ENCODE peak calls at places on chromosomes 1 and 21, in ten cellular contexts. P is body of pancreas, E is lower lobe of right lung, H is psoas muscle, V is left ventricle myocardium inferior, T is uterus, X is cardiac muscle cell, B is fibroblast of pulmonary artery, M is A673, N is endothelial cell of umbilical vein. I is an unnamed sample.

GRCh38 chr1:52856026-52856425 is 13.5 kb downstream of the ZYG11A start:
- DNase-seq in P (no peak), E (no peak), H (no peak), V (no peak), T (no peak), X (no peak), B (no peak), M (no peak), N (no peak), I (no peak)

GRCh38 chr1:33334081-33334552 is 13.2 kb upstream of the A3GALT2 start:
- DNase-seq in P (no peak), E (peak), H (peak), V (peak), T (peak), X (peak), B (peak), M (no peak), N (no peak), I (peak)

GRCh38 chr1:185537601-185538000 is 196.6 kb upstream of the HMCN1 start:
- DNase-seq in P (no peak), E (no peak), H (no peak), V (no peak), T (no peak), X (no peak), B (no peak), M (no peak), N (no peak), I (no peak)

GRCh38 chr1:55418208-55418607 is 203.0 kb upstream of the USP24 start:
- DNase-seq in P (no peak), E (no peak), H (no peak), V (no peak), T (no peak), X (no peak), B (no peak), M (no peak), N (no peak), I (no peak)

GRCh38 chr1:118947003-118947765 is 41.0 kb downstream of the TBX15 start:
- DNase-seq in P (no peak), E (no peak), H (peak), V (no peak), T (no peak), X (no peak), B (peak), M (no peak), N (no peak), I (no peak)

GRCh38 chr1:190474587-190475305 is 2.9 kb downstream of the BRINP3 start:
- DNase-seq in P (no peak), E (no peak), H (no peak), V (no peak), T (no peak), X (peak), B (no peak), M (no peak), N (peak), I (no peak)

GRCh38 chr1:84434756-84435142 is 36.5 kb downstream of the DNASE2B start:
- DNase-seq in P (no peak), E (no peak), H (no peak), V (no peak), T (no peak), X (no peak), B (no peak), M (no peak), N (no peak), I (peak)

GRCh38 chr1:182829285-182829932 is 9.7 kb upstream of the DHX9 start:
- DNase-seq in P (no peak), E (no peak), H (no peak), V (no peak), T (no peak), X (no peak), B (no peak), M (no peak), N (no peak), I (no peak)

GRCh38 chr1:951364-951763 is 7.7 kb downstream of the NOC2L start:
- DNase-seq in P (no peak), E (no peak), H (no peak), V (no peak), T (no peak), X (peak), B (peak), M (peak), N (no peak), I (peak)

GRCh38 chr21:38992737-38993136 is 187.0 kb downstream of the ETS2 start:
- DNase-seq in P (no peak), E (no peak), H (no peak), V (no peak), T (no peak), X (peak), B (peak), M (no peak), N (peak), I (no peak)

GRCh38 chr1:8846263-8846662 is 28.8 kb upstream of the RERE start:
- DNase-seq in P (no peak), E (no peak), H (no peak), V (no peak), T (no peak), X (no peak), B (no peak), M (no peak), N (no peak), I (no peak)

GRCh38 chr1:201686709-201687455 is 142.1 kb upstream of the IPO9 start:
- DNase-seq in P (no peak), E (no peak), H (no peak), V (no peak), T (no peak), X (no peak), B (no peak), M (peak), N (no peak), I (no peak)

GRCh38 chr1:234262754-234263105 is 110.5 kb upstream of the COA6 start:
- DNase-seq in P (peak), E (no peak), H (no peak), V (no peak), T (no peak), X (no peak), B (no peak), M (no peak), N (no peak), I (no peak)

GRCh38 chr1:21657456-21658190 is 11.5 kb downstream of the RAP1GAP start:
- DNase-seq in P (no peak), E (no peak), H (no peak), V (no peak), T (no peak), X (no peak), B (no peak), M (no peak), N (no peak), I (no peak)

GRCh38 chr1:199273837-199274379 is 635.1 kb downstream of the PTPRC start:
- DNase-seq in P (peak), E (no peak), H (no peak), V (no peak), T (no peak), X (peak), B (peak), M (peak), N (peak), I (peak)

GRCh38 chr1:110130113-110130591 is 17.9 kb downstream of the UBL4B start:
- DNase-seq in P (no peak), E (no peak), H (peak), V (peak), T (peak), X (no peak), B (peak), M (no peak), N (no peak), I (peak)

GRCh38 chr1:85801520-85801919 is 93.3 kb upstream of the ZNHIT6 start:
- DNase-seq in P (no peak), E (no peak), H (no peak), V (no peak), T (no peak), X (peak), B (peak), M (no peak), N (no peak), I (no peak)

GRCh38 chr1:54577612-54578011 is 29.6 kb downstream of the ACOT11 start:
- DNase-seq in P (peak), E (peak), H (peak), V (peak), T (peak), X (peak), B (peak), M (no peak), N (peak), I (peak)

GRCh38 chr1:220164116-220164515 is 70.2 kb downstream of the IARS2 start:
- DNase-seq in P (no peak), E (no peak), H (no peak), V (no peak), T (no peak), X (no peak), B (no peak), M (no peak), N (no peak), I (no peak)

GRCh38 chr1:61087574-61087973 is 5.2 kb downstream of the NFIA start:
- DNase-seq in P (peak), E (no peak), H (peak), V (no peak), T (no peak), X (peak), B (no peak), M (no peak), N (no peak), I (no peak)

GRCh38 chr1:243883551-243883950 is 33.5 kb upstream of the AKT3 start:
- DNase-seq in P (no peak), E (no peak), H (no peak), V (no peak), T (no peak), X (peak), B (peak), M (no peak), N (peak), I (peak)

GRCh38 chr1:220881918-220882891 is 3.0 kb downstream of the HLX start:
- DNase-seq in P (no peak), E (no peak), H (peak), V (no peak), T (no peak), X (peak), B (peak), M (no peak), N (no peak), I (peak)

GRCh38 chr1:60573726-60574409 is 500.3 kb upstream of the C1orf87 start:
- DNase-seq in P (no peak), E (no peak), H (no peak), V (no peak), T (no peak), X (peak), B (peak), M (peak), N (peak), I (peak)

GRCh38 chr1:116078699-116079223 is 32.4 kb upstream of the MAB21L3 start:
- DNase-seq in P (no peak), E (no peak), H (no peak), V (no peak), T (no peak), X (no peak), B (no peak), M (peak), N (no peak), I (no peak)
- TF ChIP-seq CTCF in P (no peak), E (no peak), H (no peak), V (no peak), T (no peak), X (no peak), B (no peak), M (peak), N (no peak), I (peak)

GRCh38 chr1:58780586-58781452 is 3.0 kb downstream of the JUN start:
- DNase-seq in P (peak), E (no peak), H (no peak), V (no peak), T (no peak), X (peak), B (peak), M (no peak), N (peak), I (peak)
- H3K4me3 ChIP-seq in P (peak), E (peak), H (peak), V (peak), T (peak), X (peak), B (peak), M (peak), N (peak), I (peak)

GRCh38 chr1:16243936-16244649 is 7.1 kb upstream of the CPLANE2 start:
- DNase-seq in P (peak), E (peak), H (peak), V (peak), T (peak), X (peak), B (peak), M (peak), N (peak), I (peak)

GRCh38 chr1:16243408-16243690 is 6.4 kb upstream of the CPLANE2 start:
- DNase-seq in P (no peak), E (no peak), H (no peak), V (no peak), T (no peak), X (no peak), B (no peak), M (no peak), N (no peak), I (no peak)

GRCh38 chr1:16245476-16246196 is 8.7 kb upstream of the CPLANE2 start:
- DNase-seq in P (no peak), E (no peak), H (no peak), V (no peak), T (no peak), X (no peak), B (no peak), M (no peak), N (no peak), I (no peak)

GRCh38 chr1:16242556-16243407 is 5.8 kb upstream of the CPLANE2 start:
- DNase-seq in P (no peak), E (no peak), H (no peak), V (no peak), T (no peak), X (no peak), B (no peak), M (no peak), N (no peak), I (no peak)

DNA sequence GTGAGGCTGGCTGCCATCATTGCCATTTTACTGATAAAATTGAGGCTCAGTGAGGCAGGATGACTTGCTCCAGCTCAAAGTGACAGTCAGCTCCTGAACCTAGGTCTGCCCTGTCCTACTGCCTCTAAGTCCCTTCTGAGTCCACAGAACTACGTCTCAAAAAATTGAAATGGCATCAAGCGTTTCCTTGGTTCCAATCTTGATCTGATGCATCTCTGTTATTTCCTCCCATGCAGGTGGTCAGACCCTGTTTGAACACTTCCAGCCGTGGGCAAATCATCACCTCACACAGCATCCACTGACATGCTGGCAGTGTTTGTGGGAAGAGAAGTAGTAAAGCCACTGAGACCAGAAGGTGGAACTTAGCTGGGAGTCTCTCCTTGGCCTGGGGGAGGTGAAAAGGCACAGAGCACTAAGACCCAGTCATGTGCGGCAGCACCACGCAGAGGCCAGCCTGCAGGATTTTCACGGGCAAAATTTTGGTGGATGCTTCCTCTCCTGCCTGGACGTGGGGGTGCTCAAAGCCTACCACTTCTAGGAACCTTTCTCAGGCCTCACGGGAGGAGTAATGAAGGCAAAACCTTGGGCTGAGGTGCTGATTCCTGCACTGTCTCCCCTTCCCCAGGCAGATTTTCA is 7.8 kb upstream of the CPLANE2 start:
- DNase-seq in P (no peak), E (no peak), H (no peak), V (no peak), T (no peak), X (no peak), B (no peak), M (no peak), N (no peak), I (no peak)
- TF ChIP-seq CTCF in P (no peak), E (no peak), H (no peak), V (peak), T (no peak), X (no peak), B (no peak), M (no peak), N (no peak), I (no peak)

DNA sequence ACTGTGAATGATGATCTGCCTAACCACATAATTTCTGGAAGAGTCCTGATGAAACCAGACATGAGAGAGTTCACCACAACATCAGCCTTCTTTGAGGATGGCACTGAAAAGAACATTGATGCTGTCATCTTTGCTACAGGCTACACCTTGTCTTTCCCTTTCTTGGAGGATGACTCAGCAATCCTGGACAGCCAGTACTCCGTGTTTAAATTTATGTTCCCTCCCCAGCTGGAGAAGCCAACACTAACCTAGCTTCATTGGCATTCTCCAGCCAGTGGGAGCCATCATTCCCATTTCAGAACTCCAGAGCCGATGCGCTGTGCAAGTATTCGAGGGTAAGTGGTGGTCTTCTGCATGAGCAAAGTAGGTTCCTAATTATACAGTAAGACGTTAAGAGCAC is 164.1 kb upstream of the POGK start:
- DNase-seq in P (no peak), E (no peak), H (no peak), V (no peak), T (no peak), X (no peak), B (no peak), M (no peak), N (no peak), I (no peak)
- H3K4me3 ChIP-seq in P (no peak), E (no peak), H (no peak), V (no peak), T (no peak), X (no peak), B (no peak), M (no peak), N (no peak), I (no peak)

GRCh38 chr1:171083222-171083621 is 7.5 kb upstream of the FMO3 start:
- DNase-seq in P (no peak), E (no peak), H (no peak), V (no peak), T (no peak), X (no peak), B (no peak), M (no peak), N (no peak), I (no peak)

GRCh38 chr1:171084879-171085278 is 5.8 kb upstream of the FMO3 start:
- DNase-seq in P (no peak), E (no peak), H (no peak), V (no peak), T (no peak), X (no peak), B (peak), M (no peak), N (no peak), I (no peak)

GRCh38 chr1:171084091-171084490 is 6.6 kb upstream of the FMO3 start:
- DNase-seq in P (no peak), E (no peak), H (no peak), V (no peak), T (no peak), X (no peak), B (no peak), M (no peak), N (no peak), I (no peak)

GRCh38 chr1:171081994-171082295 is 8.8 kb upstream of the FMO3 start:
- DNase-seq in P (no peak), E (no peak), H (no peak), V (no peak), T (no peak), X (no peak), B (no peak), M (no peak), N (no peak), I (no peak)

DNA sequence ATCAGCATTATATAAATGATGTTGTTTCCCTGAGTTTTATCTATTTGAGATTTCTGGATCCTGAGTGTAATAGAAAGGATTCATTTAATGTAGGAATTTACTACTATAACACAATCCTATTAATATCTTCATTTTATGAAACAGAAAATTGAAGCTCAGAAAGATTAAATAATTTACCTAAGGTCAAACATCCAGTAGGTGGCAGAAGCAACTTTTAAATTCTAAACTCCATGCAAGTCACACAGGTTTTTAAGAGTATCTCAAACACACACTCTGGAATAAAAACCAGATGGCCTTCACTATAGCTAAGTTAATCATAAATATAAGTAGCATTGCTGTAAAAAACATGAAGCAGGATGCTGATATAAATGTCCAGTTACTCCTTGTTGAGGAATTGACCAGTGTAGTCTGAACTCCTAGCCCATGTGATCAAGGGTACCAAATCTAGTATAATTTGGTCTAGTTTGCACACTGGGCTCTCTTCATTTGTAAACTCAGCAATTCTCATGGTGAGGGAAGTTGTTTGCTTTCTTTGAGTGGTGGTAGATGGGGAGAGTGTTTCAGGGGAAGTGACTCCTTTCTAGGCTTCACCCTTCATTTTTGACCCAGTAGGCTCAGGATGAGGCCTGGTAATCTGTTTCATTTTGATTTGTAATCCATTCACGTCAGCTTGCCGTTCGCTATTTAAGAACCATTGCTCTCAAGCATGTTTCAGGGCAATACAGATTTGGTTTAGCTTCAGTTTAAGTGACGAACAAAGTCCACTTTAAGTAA is 9.3 kb upstream of the FMO3 start:
- DNase-seq in P (no peak), E (no peak), H (no peak), V (no peak), T (no peak), X (peak), B (peak), M (peak), N (peak), I (peak)
- TF ChIP-seq CTCF in P (peak), E (peak), H (peak), V (peak), T (peak), X (peak), B (peak), M (peak), N (peak), I (peak)

DNA sequence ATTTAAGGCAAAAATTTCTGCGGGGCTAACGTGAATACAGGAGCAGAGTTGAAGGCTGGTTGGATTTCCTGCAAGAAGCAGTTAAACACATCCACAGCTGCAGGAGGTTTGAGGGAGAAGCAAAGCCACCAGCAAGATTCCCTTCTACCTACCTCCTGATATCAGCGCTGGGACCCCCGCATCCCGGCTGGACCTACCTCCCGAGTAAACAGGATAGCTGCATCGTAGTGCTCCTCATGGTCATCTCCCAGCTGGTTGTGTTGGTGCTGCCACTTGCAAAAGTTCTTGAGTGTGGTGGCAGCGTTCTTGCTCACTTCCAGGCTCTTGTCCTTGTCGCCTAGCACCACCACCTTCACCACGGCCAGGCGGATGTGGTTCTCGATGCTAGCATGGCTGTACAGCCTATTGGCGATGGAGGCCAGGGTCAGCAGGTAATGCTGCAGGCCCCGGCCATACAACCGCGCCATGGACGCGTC is 1.8 kb downstream of the ADAMTS5 start:
- DNase-seq in P (no peak), E (no peak), H (no peak), V (no peak), T (no peak), X (no peak), B (no peak), M (no peak), N (no peak), I (no peak)
- H3K4me3 ChIP-seq in P (no peak), E (peak), H (peak), V (peak), T (peak), X (no peak), B (no peak), M (no peak), N (no peak), I (peak)

I was measured in fibroblast of villous mesenchyme.